ENCODE peak calls at places on chromosome 16, in nine cellular contexts. O, Q, U, Z, B, P, G, A and N are unnamed samples.

GRCh38 chr16:11256657-11257130 is 690 bp upstream of the SOCS1 start:
- DNase-seq in O (peak), Q (peak), U (peak), Z (no peak), B (peak), P (no peak), G (no peak), A (peak), N (no peak)

GRCh38 chr16:66483689-66484452 is 56.8 kb downstream of the BEAN1 start:
- DNase-seq in O (peak), Q (peak), U (peak), Z (peak), B (peak), P (no peak), G (peak), A (peak), N (no peak)

GRCh38 chr16:85331685-85332084 is 219.4 kb upstream of the CIBAR2 start:
- DNase-seq in O (no peak), Q (no peak), U (no peak), Z (peak), B (no peak), P (no peak), G (no peak), A (no peak), N (no peak)

GRCh38 chr16:66299349-66299748 is 67.1 kb upstream of the CDH5 start:
- DNase-seq in O (no peak), Q (no peak), U (no peak), Z (no peak), B (no peak), P (no peak), G (no peak), A (no peak), N (no peak)

GRCh38 chr16:62256406-62256805 is 220.2 kb upstream of the CDH8 start:
- DNase-seq in O (no peak), Q (peak), U (no peak), Z (no peak), B (no peak), P (no peak), G (no peak), A (no peak), N (no peak)

GRCh38 chr16:80097098-80097497 is 443.7 kb upstream of the DYNLRB2 start:
- DNase-seq in O (no peak), Q (no peak), U (no peak), Z (no peak), B (no peak), P (no peak), G (no peak), A (no peak), N (no peak)

GRCh38 chr16:3182608-3183444 is 5.2 kb upstream of the OR1F1 start:
- DNase-seq in O (no peak), Q (peak), U (peak), Z (no peak), B (peak), P (no peak), G (peak), A (no peak), N (no peak)

GRCh38 chr16:31569360-31569717 is 41.6 kb downstream of the AHSP start:
- DNase-seq in O (no peak), Q (no peak), U (no peak), Z (no peak), B (no peak), P (no peak), G (no peak), A (no peak), N (no peak)

GRCh38 chr16:46673320-46674013 is 15.5 kb downstream of the VPS35 start:
- DNase-seq in O (peak), Q (peak), U (peak), Z (no peak), B (peak), P (no peak), G (peak), A (no peak), N (no peak)

GRCh38 chr16:4207683-4208528 is 34.0 kb downstream of the SRL start:
- DNase-seq in O (no peak), Q (no peak), U (no peak), Z (no peak), B (no peak), P (no peak), G (no peak), A (no peak), N (no peak)

GRCh38 chr16:57656342-57656955 is 11.7 kb upstream of the ADGRG3 start:
- DNase-seq in O (no peak), Q (no peak), U (no peak), Z (no peak), B (no peak), P (no peak), G (no peak), A (no peak), N (no peak)
- H3K4me3 ChIP-seq in O (no peak), Q (no peak), U (no peak), Z (no peak), B (no peak), P (no peak), G (no peak), A (no peak), N (no peak)

DNA sequence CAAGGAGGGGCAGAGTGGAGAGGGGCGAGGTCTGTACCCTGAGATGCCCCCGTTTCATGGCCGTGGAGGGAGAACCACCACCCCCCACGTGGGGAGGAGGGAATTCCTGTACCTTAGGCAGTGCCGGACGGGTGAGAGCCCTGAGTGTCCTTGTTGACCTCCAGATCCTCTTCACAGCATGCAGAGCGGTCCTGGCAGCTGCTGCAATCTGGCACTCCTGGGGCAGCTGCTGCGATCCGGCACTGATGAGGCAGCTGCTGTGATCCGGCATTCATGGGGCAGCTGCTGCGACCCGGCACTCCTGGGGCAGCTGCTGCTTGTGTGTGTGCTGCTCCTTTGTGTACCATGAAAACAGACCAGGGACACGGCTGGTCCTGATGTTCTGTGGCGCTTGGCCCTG is 12.7 kb downstream of the ZNF778 start:
- DNase-seq in O (no peak), Q (no peak), U (no peak), Z (no peak), B (no peak), P (no peak), G (no peak), A (no peak), N (no peak)
- TF ChIP-seq CTCF in O (no peak), Q (no peak), U (no peak), Z (no peak), B (no peak), P (no peak), G (no peak), A (no peak), N (no peak)

GRCh38 chr16:17481741-17482140 is 11.0 kb upstream of the XYLT1 start:
- DNase-seq in O (no peak), Q (no peak), U (no peak), Z (no peak), B (no peak), P (no peak), G (no peak), A (no peak), N (no peak)
- H3K4me3 ChIP-seq in O (no peak), Q (no peak), U (no peak), Z (no peak), B (no peak), P (no peak), G (no peak), A (no peak), N (no peak)

DNA sequence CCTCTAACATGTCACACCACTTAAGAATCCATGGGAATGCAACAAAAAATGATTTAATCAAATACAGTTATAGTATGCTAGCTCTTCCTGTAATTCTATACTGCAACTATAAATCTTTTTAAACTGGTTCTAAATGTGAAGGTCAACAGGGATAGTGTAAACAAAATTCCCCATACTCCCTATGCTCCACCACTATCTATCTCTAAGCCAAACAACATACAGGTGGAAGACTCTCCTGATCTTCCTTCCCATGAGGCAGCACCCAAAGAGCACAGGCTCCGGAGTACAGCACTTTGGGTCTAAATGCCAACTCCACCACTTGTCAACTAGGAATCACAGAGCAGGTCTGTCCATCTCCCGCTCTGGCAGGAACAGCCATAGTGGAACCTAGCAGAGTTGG is 4.3 kb downstream of the XPO6 start:
- DNase-seq in O (no peak), Q (no peak), U (no peak), Z (no peak), B (no peak), P (no peak), G (no peak), A (no peak), N (no peak)
- TF ChIP-seq CTCF in O (no peak), Q (no peak), U (no peak), Z (no peak), B (no peak), P (no peak), G (no peak), A (no peak), N (no peak)